ENCODE peak calls at places on chromosomes 2 and 18, in four cellular contexts. P, Q, B and X are unnamed samples.

GRCh38 chr2:170714156-170715061 is 728 bp upstream of the SP5 start:
- DNase-seq in P (no peak), Q (no peak), B (peak), X (peak)

GRCh38 chr2:224195954-224196571 is 157.0 kb upstream of the SERPINE2 start:
- DNase-seq in P (peak), Q (peak), B (no peak), X (no peak)

GRCh38 chr18:57811477-57812125 is 8.5 kb upstream of the ATP8B1 start:
- DNase-seq in P (no peak), B (no peak), Q (no peak), X (no peak)

GRCh38 chr2:177588671-177589070 is 196.1 kb downstream of the AGPS start:
- DNase-seq in B (no peak), P (no peak), Q (no peak), X (no peak)

GRCh38 chr2:165328272-165328671 is 89.1 kb downstream of the SCN2A start:
- DNase-seq in B (no peak), Q (no peak), P (no peak), X (no peak)

GRCh38 chr2:55653255-55653654 is 35.8 kb upstream of the PPP4R3B start:
- DNase-seq in B (no peak), Q (no peak), P (no peak), X (no peak)

GRCh38 chr2:175036582-175037018 is 31.4 kb upstream of the CHN1 start:
- DNase-seq in P (peak), B (no peak), Q (no peak), X (peak)

GRCh38 chr2:1183300-1183699 is 230.0 kb upstream of the TPO start:
- DNase-seq in P (no peak), B (no peak), Q (no peak), X (no peak)

GRCh38 chr18:8777846-8778245 is 72.5 kb downstream of the MTCL1 start:
- DNase-seq in B (no peak), P (no peak), Q (no peak), X (no peak)

GRCh38 chr18:55735199-55735855 is 147.3 kb upstream of the TCF4 start:
- DNase-seq in Q (no peak), B (no peak), P (no peak), X (no peak)

GRCh38 chr2:47033102-47033880 is 117.7 kb upstream of the MCFD2 start:
- DNase-seq in P (no peak), Q (no peak), B (no peak), X (no peak)

GRCh38 chr2:210955591-210955990 is 399.2 kb downstream of the CPS1 start:
- DNase-seq in P (peak), Q (no peak), B (no peak), X (no peak)

DNA sequence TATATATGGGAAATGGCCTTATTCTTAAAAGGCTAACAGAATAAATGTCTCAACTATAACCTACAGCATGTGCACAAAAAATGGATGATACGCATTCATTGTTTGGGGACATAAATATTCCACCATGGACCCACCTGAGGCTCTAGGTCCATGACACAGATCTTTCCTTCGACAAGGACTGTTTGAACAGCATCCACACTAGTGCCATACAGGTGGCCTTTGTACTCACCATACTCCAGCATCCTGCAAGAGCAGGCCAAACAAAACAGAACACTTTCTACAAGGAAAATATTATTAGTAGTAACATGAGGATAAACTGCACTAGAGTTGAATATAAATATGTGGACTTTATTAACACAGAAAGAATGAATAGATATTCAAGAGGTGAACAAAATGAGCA is 6.1 kb upstream of the TMEM237 start:
- DNase-seq in B (no peak), Q (no peak), P (no peak), X (no peak)
- TF ChIP-seq CTCF in B (no peak), Q (no peak), P (no peak), X (no peak)

GRCh38 chr2:180604077-180604476 is 376.3 kb upstream of the UBE2E3 start:
- DNase-seq in Q (no peak), P (peak), B (no peak), X (peak)
- TF ChIP-seq CTCF in Q (no peak), P (peak), B (peak), X (peak)

GRCh38 chr2:68901199-68901515 is 30.0 kb upstream of the BMP10 start:
- DNase-seq in Q (no peak), P (peak), B (peak), X (no peak)
- TF ChIP-seq CTCF in Q (no peak), P (peak), B (peak), X (peak)

DNA sequence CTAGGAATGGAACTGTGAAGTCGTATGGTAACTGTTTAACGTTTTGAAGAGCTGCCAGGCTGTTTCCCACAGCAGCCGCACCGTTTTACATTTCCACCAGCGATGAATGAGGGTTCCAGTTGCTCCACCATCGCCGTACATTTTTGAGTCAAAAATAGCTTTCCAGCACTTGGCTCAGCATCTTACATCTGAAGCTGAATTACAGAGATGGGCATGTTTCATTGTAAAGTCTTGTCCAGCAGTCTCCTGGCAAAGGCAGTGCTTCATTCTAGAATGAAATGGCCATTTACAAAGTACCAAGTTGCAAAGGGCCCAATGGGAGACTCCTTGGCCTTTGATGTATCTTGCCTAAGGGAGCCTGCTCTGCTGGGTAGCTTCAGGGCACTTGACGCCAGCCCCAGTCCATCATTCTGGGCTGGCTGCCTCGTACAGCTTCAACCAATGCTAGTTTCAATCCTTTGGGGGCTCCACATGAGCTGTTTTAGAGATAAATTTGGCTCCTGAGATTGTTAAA is 45.1 kb downstream of the ATIC start:
- DNase-seq in B (no peak), Q (no peak), P (peak), X (no peak)
- TF ChIP-seq CTCF in B (no peak), Q (no peak), P (no peak), X (no peak)

GRCh38 chr2:139790807-139791206 is 1010.6 kb upstream of the NXPH2 start:
- DNase-seq in P (peak), B (no peak), Q (no peak), X (peak)
- TF ChIP-seq CTCF in P (peak), B (peak), Q (peak), X (no peak)

DNA sequence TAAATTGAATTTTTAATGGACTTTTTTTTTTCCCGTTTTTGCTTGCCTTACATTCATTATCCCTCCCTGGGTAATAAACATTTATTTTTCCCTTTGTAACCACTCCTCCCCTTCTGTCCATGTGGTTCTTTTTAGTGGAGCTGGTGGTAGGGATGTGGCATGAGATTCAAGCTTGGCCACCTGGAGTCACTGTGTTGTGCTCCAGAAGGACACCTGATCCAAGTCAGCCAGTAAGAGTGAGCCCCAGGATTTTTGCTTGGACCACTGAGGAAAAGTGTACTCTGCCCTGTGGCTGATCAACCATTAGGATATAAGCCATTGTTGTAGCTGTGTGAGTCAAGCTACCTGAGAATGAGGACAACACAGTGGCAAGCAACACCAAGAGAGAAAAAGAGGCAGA is 11.1 kb upstream of the ACTR3 start:
- DNase-seq in P (no peak), B (no peak), Q (no peak), X (no peak)
- TF ChIP-seq CTCF in P (no peak), B (no peak), Q (no peak), X (no peak)

DNA sequence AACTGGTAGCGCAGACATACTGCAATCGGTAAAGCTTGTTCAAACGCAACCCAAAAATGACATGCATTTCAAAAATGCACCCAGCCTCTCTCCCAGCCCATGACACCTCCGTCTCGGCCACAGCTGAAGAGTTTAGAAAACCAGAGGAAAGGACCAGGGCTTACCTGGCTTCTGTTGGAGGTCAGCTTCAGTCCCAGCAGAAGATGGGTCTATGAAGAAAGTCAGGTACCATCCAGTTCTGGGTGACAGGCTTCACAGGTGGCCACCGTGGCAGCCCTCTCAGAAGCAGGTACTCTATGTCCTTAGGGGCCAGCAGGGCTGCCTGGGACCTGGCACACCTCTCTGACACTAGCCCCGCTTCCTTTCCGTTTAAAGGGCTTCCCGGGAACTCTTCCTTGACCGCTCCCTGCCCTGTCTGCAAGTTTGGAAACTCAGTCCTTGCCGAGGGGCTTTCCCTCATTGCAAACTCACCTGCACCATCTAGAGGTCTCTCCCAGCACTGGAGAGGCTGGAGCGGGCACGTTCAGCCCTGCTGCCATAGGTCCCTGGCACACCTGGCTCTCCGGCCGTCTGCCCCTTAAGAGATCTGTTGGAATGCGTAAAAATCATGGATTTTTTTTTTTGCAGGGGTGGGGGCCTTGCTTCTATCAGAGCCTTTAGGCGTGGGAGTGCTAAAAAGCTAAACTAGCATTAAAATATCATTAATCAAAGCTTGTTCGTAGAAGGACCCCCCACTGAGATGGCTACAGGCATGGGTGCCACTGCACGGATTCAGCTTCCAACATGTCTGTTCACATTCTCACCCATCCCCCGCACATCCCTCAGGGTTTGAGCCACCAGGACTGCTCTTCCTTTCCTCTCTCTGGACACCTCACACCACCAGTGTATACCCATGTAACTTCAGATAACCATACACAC is at the start of gene EDAR:
- DNase-seq in Q (no peak), P (peak), B (peak), X (peak)
- TF ChIP-seq CTCF in Q (no peak), P (peak), B (peak), X (peak)

GRCh38 chr2:16525265-16525887 is 140.3 kb downstream of the CYRIA start:
- DNase-seq in B (peak), P (peak), Q (no peak), X (peak)
- TF ChIP-seq CTCF in B (peak), P (peak), Q (no peak), X (peak)